ENCODE peak calls at places on chromosome 14, in five cellular contexts. V, T, X, K and I are unnamed samples.

GRCh38 chr14:61476737-61477410 is 155.5 kb downstream of the PRKCH start:
- DNase-seq in T (peak), X (peak), K (peak), V (peak), I (no peak)

GRCh38 chr14:52856139-52856538 is 64.7 kb upstream of the GNPNAT1 start:
- DNase-seq in X (no peak), K (no peak), V (no peak), T (no peak), I (no peak)

GRCh38 chr14:95432152-95433093 is 84.0 kb downstream of the SYNE3 start:
- DNase-seq in K (no peak), X (peak), T (peak), V (peak), I (peak)

GRCh38 chr14:52266782-52267181 is 716 bp upstream of the PTGDR start:
- DNase-seq in X (no peak), V (peak), T (peak), K (no peak), I (peak)

GRCh38 chr14:94348836-94349235 is 25.7 kb upstream of the SERPINA6 start:
- DNase-seq in X (no peak), V (no peak), K (no peak), T (no peak), I (no peak)

GRCh38 chr14:36580141-36580855 is 2.1 kb downstream of the NKX2-8 start:
- DNase-seq in X (no peak), T (no peak), K (no peak), V (no peak), I (no peak)

GRCh38 chr14:48456051-48456450 is 780.6 kb upstream of the MDGA2 start:
- DNase-seq in V (no peak), T (no peak), K (no peak), X (no peak), I (no peak)

GRCh38 chr14:92317511-92317910 is 5.5 kb upstream of the SLC24A4 start:
- DNase-seq in T (peak), K (no peak), V (peak), X (no peak), I (no peak)

GRCh38 chr14:65243766-65244442 is 141.6 kb upstream of the MAX start:
- DNase-seq in V (peak), X (no peak), K (no peak), T (peak), I (no peak)

GRCh38 chr14:89407856-89408255 is 9.2 kb downstream of the FOXN3 start:
- DNase-seq in V (peak), K (no peak), X (no peak), T (no peak), I (no peak)

GRCh38 chr14:74945261-74945851 is 10.0 kb downstream of the PGF start:
- DNase-seq in X (no peak), T (peak), V (peak), K (no peak), I (peak)

GRCh38 chr14:105173901-105174894 is 5.6 kb upstream of the JAG2 start:
- DNase-seq in X (no peak), T (no peak), K (peak), V (no peak), I (no peak)

GRCh38 chr14:56423591-56423991 is 156.0 kb upstream of the TMEM260 start:
- DNase-seq in X (no peak), K (no peak), V (peak), T (no peak), I (peak)

GRCh38 chr14:75615200-75615599 is 36.8 kb downstream of the FLVCR2 start:
- DNase-seq in V (no peak), K (no peak), T (no peak), X (no peak), I (no peak)

GRCh38 chr14:37168721-37169120 is 3.7 kb downstream of the SLC25A21 start:
- DNase-seq in K (no peak), V (no peak), X (no peak), T (no peak), I (no peak)